ENCODE peak calls at places on chromosomes 12 and 14, in nine cellular contexts. J is stimulated activated CD4-positive, alpha-beta T cell treated with anti-CD3 and anti-CD28 coated beads, Interleukin-1b, Interleukin-23, amount 100 ng/mL, for 24 hours; X is stimulated activated CD8-positive, alpha-beta memory T cell treated with anti-CD3 and anti-CD28 coated beads, Interleukin-12 subunit alpha, Interleukin-12 subunit beta, amount 100 ng/mL, for 4 hours; Q is activated naive CD4-positive, alpha-beta T cell treated with anti-CD3 and anti-CD28 coated beads, Interleukin-2, amount 50 U/mL, for 72 hours; Z is NCI-H510A treated with DMSO at 0.1 percent for 48 hours; H is upper lobe of right lung; R is body of pancreas; K is activated T-cell treated with anti-CD3 and anti-CD28 coated beads, Interleukin-2, amount 50 U/mL, for 24 hours; O is neural crest cell. Y is an unnamed sample.

GRCh38 chr12:47769234-47770085 is 3.6 kb upstream of the SLC48A1 start:
- DNase-seq in J (no peak), X (no peak), Q (no peak), Z (no peak), H (no peak), R (no peak), K (no peak), O (no peak), Y (no peak)

GRCh38 chr12:131087991-131088700 is 134.4 kb downstream of the ADGRD1 start:
- DNase-seq in J (no peak), X (no peak), Q (peak; percentile 42), Z (no peak), H (peak; percentile 54), R (peak; percentile 5), K (peak; percentile 17), O (no peak), Y (peak; percentile 11)

GRCh38 chr12:97854477-97854876 is 391.9 kb downstream of the RMST start:
- DNase-seq in J (no peak), X (no peak), Q (no peak), Z (no peak), H (no peak), R (no peak), K (no peak), O (no peak), Y (no peak)

GRCh38 chr12:120961604-120962486 is 16.5 kb upstream of the HNF1A start:
- DNase-seq in J (no peak), X (no peak), Q (no peak), Z (no peak), H (no peak), R (peak; percentile 42), K (no peak), O (no peak), Y (peak; percentile 24)

GRCh38 chr14:36028218-36028617 is 148.3 kb downstream of the PTCSC3 start:
- DNase-seq in J (no peak), X (no peak), Q (no peak), Z (no peak), H (no peak), R (no peak), K (no peak), O (no peak), Y (no peak)

GRCh38 chr14:61388173-61388975 is 67.0 kb downstream of the PRKCH start:
- DNase-seq in J (no peak), X (no peak), Q (peak; percentile 69), Z (peak; percentile 80), H (no peak), R (no peak), K (peak; percentile 71), O (no peak), Y (no peak)

GRCh38 chr12:126895946-126896520 is 1370.9 kb upstream of the TMEM132C start:
- DNase-seq in J (no peak), X (no peak), Q (no peak), Z (peak; percentile 38), H (no peak), R (no peak), K (no peak), O (no peak), Y (no peak)

GRCh38 chr14:23008836-23009235 is 1.1 kb downstream of the C14orf93 start:
- DNase-seq in J (no peak), X (no peak), Q (no peak), Z (peak; percentile 45), H (no peak), R (no peak), K (no peak), O (no peak), Y (no peak)

GRCh38 chr14:100471451-100472093 is 115.6 kb downstream of the BEGAIN start:
- DNase-seq in J (no peak), X (no peak), Q (no peak), Z (no peak), H (no peak), R (no peak), K (no peak), O (no peak), Y (no peak)

GRCh38 chr14:101080922-101081593 is 177.5 kb upstream of the RTL1 start:
- DNase-seq in J (no peak), X (no peak), Q (no peak), Z (no peak), H (no peak), R (no peak), K (no peak), O (no peak), Y (no peak)

GRCh38 chr14:52332269-52332668 is 18.2 kb downstream of the PTGER2 start:
- DNase-seq in J (no peak), X (no peak), Q (no peak), Z (no peak), H (no peak), R (no peak), K (no peak), O (no peak), Y (no peak)

GRCh38 chr14:78857974-78858373 is 687.8 kb downstream of the NRXN3 start:
- DNase-seq in J (no peak), X (no peak), Q (no peak), Z (no peak), H (no peak), R (no peak), K (no peak), O (no peak), Y (no peak)

GRCh38 chr12:125988545-125988944 is 923.3 kb downstream of the AACS start:
- DNase-seq in J (no peak), X (no peak), Q (no peak), Z (no peak), H (no peak), R (no peak), K (no peak), O (no peak), Y (no peak)

GRCh38 chr12:116382456-116382902 is 105.0 kb upstream of the MED13L start:
- DNase-seq in J (no peak), X (no peak), Q (no peak), Z (no peak), H (no peak), R (no peak), K (no peak), O (no peak), Y (no peak)

GRCh38 chr12:2335517-2335916 is 282.7 kb downstream of the CACNA1C start:
- DNase-seq in J (no peak), X (no peak), Q (no peak), Z (no peak), H (no peak), R (no peak), K (no peak), O (no peak), Y (no peak)

GRCh38 chr12:53942467-53942997 is 3.9 kb downstream of the HOXC13 start:
- DNase-seq in J (no peak), X (no peak), Q (no peak), Z (no peak), H (no peak), R (no peak), K (no peak), O (no peak), Y (no peak)

GRCh38 chr14:56794088-56794556 is 16.2 kb downstream of the OTX2 start:
- DNase-seq in J (no peak), X (no peak), Q (no peak), Z (no peak), H (no peak), R (no peak), K (no peak), O (no peak), Y (no peak)

GRCh38 chr14:64444984-64445845 is 20.1 kb upstream of the AKAP5 start:
- DNase-seq in J (no peak), X (peak; percentile 19), Q (no peak), Z (no peak), H (no peak), R (no peak), K (no peak), O (no peak), Y (no peak)

GRCh38 chr14:68951051-68951797 is 27.9 kb downstream of the ACTN1 start:
- DNase-seq in J (no peak), X (no peak), Q (no peak), Z (no peak), H (peak; percentile 76), R (no peak), K (no peak), O (no peak), Y (no peak)

GRCh38 chr12:50505945-50506344 is 1.2 kb downstream of the DIP2B start:
- DNase-seq in J (no peak), X (no peak), Q (no peak), Z (no peak), H (no peak), R (no peak), K (no peak), O (no peak), Y (peak; percentile 82)

GRCh38 chr12:81450920-81451739 is 308.0 kb downstream of the PPFIA2 start:
- DNase-seq in J (no peak), X (no peak), Q (no peak), Z (peak; percentile 19), H (no peak), R (peak; percentile 25), K (no peak), O (peak; percentile 40), Y (peak; percentile 69)

GRCh38 chr12:50529345-50529744 is 24.6 kb downstream of the DIP2B start:
- DNase-seq in J (no peak), X (no peak), Q (no peak), Z (no peak), H (no peak), R (no peak), K (no peak), O (no peak), Y (no peak)

GRCh38 chr12:105402366-105402765 is 71.9 kb downstream of the C12orf75 start:
- DNase-seq in J (no peak), X (no peak), Q (no peak), Z (no peak), H (no peak), R (no peak), K (no peak), O (no peak), Y (no peak)

GRCh38 chr12:66739266-66739665 is 60.4 kb upstream of the GRIP1 start:
- DNase-seq in J (no peak), X (no peak), Q (no peak), Z (no peak), H (no peak), R (no peak), K (no peak), O (no peak), Y (no peak)

Y was measured in head of caudate nucleus.